ENCODE peak calls at places on chromosomes 7 and 10, in ten cellular contexts. K is cardiac fibroblast, S is RCC 7860, L is EH, N is stomach, V is anterior cingulate cortex, C is HT1080, H is WERI-Rb-1, M is Right ventricle myocardium superior, P is GM10248. W is an unnamed sample.

GRCh38 chr10:4708123-4708759 is 117.8 kb upstream of the AKR1E2 start:
- DNase-seq in V (no peak), K (no peak), C (peak), L (no peak), P (no peak), N (no peak), H (peak), S (no peak), M (no peak), W (no peak)

GRCh38 chr10:47062801-47063200 is 151.6 kb downstream of the PTPN20 start:
- DNase-seq in N (no peak), P (no peak), V (no peak), S (no peak), C (no peak), K (peak), L (peak), H (peak), M (no peak), W (no peak)

GRCh38 chr10:59181668-59182067 is 5.2 kb downstream of the PHYHIPL start:
- DNase-seq in K (peak), M (no peak), S (peak), L (peak), P (peak), V (no peak), N (no peak), C (peak), H (peak), W (no peak)

GRCh38 chr10:97920865-97921264 is 71.2 kb downstream of the GOLGA7B start:
- DNase-seq in K (no peak), C (no peak), S (no peak), M (no peak), L (no peak), V (no peak), H (no peak), N (no peak), P (no peak), W (no peak)

GRCh38 chr10:75532253-75532924 is 101.0 kb downstream of the LRMDA start:
- DNase-seq in M (no peak), L (no peak), P (no peak), K (no peak), S (peak), V (no peak), C (peak), H (no peak), N (no peak), W (no peak)

GRCh38 chr10:8350250-8350967 is 295.9 kb downstream of the GATA3 start:
- DNase-seq in N (no peak), M (no peak), S (no peak), L (peak), P (no peak), H (no peak), C (no peak), V (no peak), K (peak), W (no peak)

GRCh38 chr10:77873558-77874380 is 52.8 kb downstream of the DLG5 start:
- DNase-seq in K (peak), S (peak), V (no peak), L (peak), N (peak), C (peak), P (peak), H (no peak), M (no peak), W (no peak)

GRCh38 chr10:59595584-59595983 is 114.1 kb downstream of the SLC16A9 start:
- DNase-seq in V (no peak), L (peak), P (no peak), C (no peak), S (no peak), N (no peak), M (no peak), K (no peak), H (no peak), W (no peak)

GRCh38 chr10:31299119-31299518 is 19.9 kb upstream of the ZEB1 start:
- DNase-seq in N (no peak), K (no peak), L (no peak), V (no peak), P (no peak), H (peak), C (no peak), S (no peak), M (no peak), W (no peak)

GRCh38 chr7:76408121-76408560 is 1.4 kb downstream of the SSC4D start:
- DNase-seq in C (no peak), P (no peak), S (no peak), V (no peak), H (peak), L (no peak), N (no peak), K (no peak), M (no peak), W (no peak)

GRCh38 chr7:143434660-143435059 is 8.6 kb upstream of the TAS2R60 start:
- DNase-seq in K (peak), L (peak), N (no peak), M (peak), S (peak), C (peak), H (no peak), V (no peak), P (no peak), W (peak)

GRCh38 chr10:103921750-103922195 is 3.8 kb upstream of the STN1 start:
- DNase-seq in C (peak), V (peak), S (no peak), L (no peak), K (peak), M (no peak), N (peak), H (peak), P (peak), W (no peak)

GRCh38 chr7:25216837-25217236 is 11.4 kb downstream of the NPVF start:
- DNase-seq in H (no peak), C (peak), L (peak), K (peak), M (no peak), N (no peak), V (no peak), S (peak), P (peak), W (no peak)

GRCh38 chr10:74502963-74503608 is 323.3 kb upstream of the KAT6B start:
- DNase-seq in N (no peak), K (peak), C (peak), H (no peak), S (peak), M (no peak), L (peak), P (no peak), V (no peak), W (no peak)

GRCh38 chr10:32687546-32687945 is 241.6 kb downstream of the CCDC7 start:
- DNase-seq in L (no peak), S (peak), M (no peak), V (no peak), H (no peak), P (no peak), C (no peak), N (no peak), K (no peak), W (no peak)

GRCh38 chr7:134593530-134594392 is 44.9 kb downstream of the AKR1B15 start:
- DNase-seq in K (peak), N (peak), C (peak), P (no peak), H (peak), S (peak), L (peak), V (peak), M (peak), W (no peak)

GRCh38 chr7:149816267-149816751 is 21.9 kb upstream of the ZNF862 start:
- DNase-seq in N (no peak), M (no peak), C (no peak), H (no peak), L (no peak), V (no peak), P (no peak), K (no peak), S (no peak), W (no peak)

GRCh38 chr7:158001621-158002320 is 585.9 kb downstream of the PTPRN2 start:
- DNase-seq in L (no peak), C (no peak), S (no peak), K (no peak), M (no peak), P (no peak), V (no peak), H (no peak), N (no peak), W (no peak)

GRCh38 chr10:13496931-13497330 is 31.9 kb downstream of the BEND7 start:
- DNase-seq in H (no peak), M (no peak), C (no peak), N (no peak), P (no peak), V (no peak), L (no peak), S (no peak), K (no peak), W (no peak)

GRCh38 chr7:135979674-135980660 is 2.8 kb upstream of the MTPN start:
- DNase-seq in K (peak), N (no peak), M (no peak), S (no peak), H (no peak), C (peak), L (peak), V (no peak), P (no peak), W (no peak)

GRCh38 chr7:44220046-44220720 is 19.4 kb downstream of the YKT6 start:
- DNase-seq in C (no peak), P (no peak), N (no peak), M (peak), K (no peak), S (no peak), H (no peak), V (no peak), L (no peak), W (no peak)

GRCh38 chr10:125149278-125150047 is 10.9 kb downstream of the CTBP2 start:
- DNase-seq in V (no peak), P (no peak), N (peak), L (peak), K (peak), S (peak), C (peak), M (peak), H (no peak), W (peak)

GRCh38 chr7:3461923-3462322 is 160.9 kb downstream of the SDK1 start:
- DNase-seq in P (no peak), L (no peak), C (no peak), N (no peak), H (no peak), K (no peak), V (no peak), M (no peak), S (no peak), W (no peak)

W was measured in gastrocnemius medialis.